ENCODE peak calls at places on chromosomes 13 and 19, in four cellular contexts. One of them, this sample, is unnamed.

GRCh38 chr19:55536951-55537740 is at the start of gene SBK2:
- DNase-seq in NCI-H146: peak; percentile 40
- DNase-seq in HEK293T: peak; percentile 53
- DNase-seq in GM04504: no peak
- DNase-seq in this sample: no peak

GRCh38 chr13:49098771-49099512 is 121.2 kb upstream of the MLNR start:
- DNase-seq in NCI-H146: peak; percentile 8
- DNase-seq in HEK293T: no peak
- DNase-seq in GM04504: no peak
- DNase-seq in this sample: no peak

GRCh38 chr19:1748115-1748702 is 5.1 kb upstream of the ONECUT3 start:
- DNase-seq in HEK293T: no peak
- DNase-seq in GM04504: no peak
- DNase-seq in NCI-H146: no peak
- DNase-seq in this sample: no peak

GRCh38 chr13:60396008-60396782 is 825 bp upstream of the TDRD3 start:
- DNase-seq in NCI-H146: peak; percentile 94
- DNase-seq in HEK293T: peak; percentile 75
- DNase-seq in GM04504: peak; percentile 84
- DNase-seq in this sample: peak; percentile 97

GRCh38 chr13:100881291-100881864 is 206.8 kb upstream of the TMTC4 start:
- DNase-seq in HEK293T: no peak
- DNase-seq in GM04504: peak; percentile 24
- DNase-seq in NCI-H146: no peak
- DNase-seq in this sample: no peak

GRCh38 chr19:3606690-3607289 is at the start of gene TBXA2R:
- DNase-seq in NCI-H146: peak; percentile 34
- DNase-seq in GM04504: peak; percentile 40
- DNase-seq in HEK293T: peak; percentile 79
- DNase-seq in this sample: no peak

GRCh38 chr19:27714857-27715256 is 1498.1 kb downstream of the UQCRFS1 start:
- DNase-seq in NCI-H146: no peak
- DNase-seq in GM04504: no peak
- DNase-seq in HEK293T: no peak
- DNase-seq in this sample: no peak

GRCh38 chr13:74575729-74576125 is 441.5 kb upstream of the KLF12 start:
- DNase-seq in HEK293T: peak; percentile 86
- DNase-seq in NCI-H146: peak; percentile 33
- DNase-seq in GM04504: no peak
- DNase-seq in this sample: no peak

GRCh38 chr13:91207261-91207660 is 140.2 kb upstream of the MIR17HG start:
- DNase-seq in HEK293T: no peak
- DNase-seq in NCI-H146: no peak
- DNase-seq in GM04504: no peak
- DNase-seq in this sample: no peak

GRCh38 chr19:6761053-6761676 is 6.1 kb downstream of the SH2D3A start:
- DNase-seq in NCI-H146: no peak
- DNase-seq in GM04504: no peak
- DNase-seq in HEK293T: peak; percentile 55
- DNase-seq in this sample: no peak

GRCh38 chr19:19171821-19172532 is 1.9 kb upstream of the MEF2B start:
- DNase-seq in HEK293T: no peak
- DNase-seq in NCI-H146: peak; percentile 29
- DNase-seq in GM04504: no peak
- DNase-seq in this sample: no peak

GRCh38 chr13:110572778-110573118 is 11.2 kb upstream of the RAB20 start:
- DNase-seq in GM04504: no peak
- DNase-seq in HEK293T: no peak
- DNase-seq in NCI-H146: no peak
- DNase-seq in this sample: no peak